ENCODE peak calls at places on chromosomes 3 and 15, in five cellular contexts. W is NCI-H446; F is central memory CD4-positive, alpha-beta T cell; Q is activated T-helper 1 cell treated with anti-CD3 and anti-CD28 coated beads, Interleukin-2, amount 50 U/mL, for 16 hours; R is tibial artery. A is an unnamed sample.

GRCh38 chr15:77625376-77625775 is 7.3 kb downstream of the LINGO1 start:
- DNase-seq in W (no peak), F (no peak), Q (no peak), R (no peak), A (no peak)

GRCh38 chr15:90885432-90886290 is 1.4 kb downstream of the FES start:
- DNase-seq in W (no peak), F (peak), Q (peak), R (peak), A (peak)

GRCh38 chr3:153624310-153625030 is 462.4 kb downstream of the RAP2B start:
- DNase-seq in W (no peak), F (peak), Q (peak), R (no peak), A (no peak)

GRCh38 chr3:175207361-175207760 is 348.2 kb downstream of the NAALADL2 start:
- DNase-seq in W (peak), F (no peak), Q (no peak), R (no peak), A (no peak)

GRCh38 chr3:51381333-51381705 is 3.8 kb upstream of the MANF start:
- DNase-seq in W (no peak), F (no peak), Q (no peak), R (peak), A (no peak)

GRCh38 chr3:158808697-158809096 is 6.8 kb downstream of the MFSD1 start:
- DNase-seq in W (no peak), F (no peak), Q (no peak), R (no peak), A (no peak)

GRCh38 chr3:125079675-125080045 is 23.9 kb upstream of the HEG1 start:
- DNase-seq in W (no peak), F (no peak), Q (no peak), R (no peak), A (no peak)

GRCh38 chr3:115792206-115792955 is 169.1 kb downstream of the GAP43 start:
- DNase-seq in W (no peak), F (peak), Q (no peak), R (no peak), A (no peak)

GRCh38 chr3:43013743-43014155 is 34.6 kb downstream of the GASK1A start:
- DNase-seq in W (no peak), F (peak), Q (no peak), R (no peak), A (no peak)

GRCh38 chr3:128456776-128457715 is 9.6 kb downstream of the DNAJB8 start:
- DNase-seq in W (no peak), F (no peak), Q (no peak), R (no peak), A (no peak)

GRCh38 chr15:39207532-39208115 is 373.3 kb upstream of the THBS1 start:
- DNase-seq in W (no peak), F (no peak), Q (no peak), R (no peak), A (no peak)

GRCh38 chr15:55740981-55741591 is 1.9 kb downstream of the PRTG start:
- DNase-seq in W (no peak), F (no peak), Q (no peak), R (no peak), A (no peak)

GRCh38 chr15:90479656-90480055 is 50.1 kb upstream of the CRTC3 start:
- DNase-seq in W (no peak), F (no peak), Q (no peak), R (no peak), A (no peak)

GRCh38 chr3:134291300-134292254 is 40.9 kb upstream of the RYK start:
- DNase-seq in W (peak), F (no peak), Q (no peak), R (peak), A (no peak)

GRCh38 chr3:122760457-122761271 is 33.0 kb downstream of the HSPBAP1 start:
- DNase-seq in W (no peak), F (no peak), Q (no peak), R (no peak), A (no peak)

GRCh38 chr3:127329647-127330285 is 41.9 kb upstream of the PRR20G start:
- DNase-seq in W (no peak), F (no peak), Q (no peak), R (no peak), A (no peak)

GRCh38 chr3:128294999-128295468 is 141.8 kb downstream of the EEFSEC start:
- DNase-seq in W (no peak), F (peak), Q (no peak), R (no peak), A (no peak)

GRCh38 chr15:92629975-92630626 is 25.5 kb downstream of the FAM174B start:
- DNase-seq in W (no peak), F (no peak), Q (no peak), R (peak), A (no peak)

GRCh38 chr3:171660126-171660661 is 150.1 kb downstream of the PLD1 start:
- DNase-seq in W (no peak), F (no peak), Q (no peak), R (no peak), A (no peak)

GRCh38 chr3:157589168-157589567 is 86.0 kb upstream of the VEPH1 start:
- DNase-seq in W (no peak), F (no peak), Q (no peak), R (no peak), A (no peak)

GRCh38 chr15:31391687-31392671 is 65.3 kb downstream of the KLF13 start:
- DNase-seq in W (no peak), F (peak), Q (peak), R (peak), A (peak)

GRCh38 chr3:39065197-39065596 is 13.4 kb downstream of the WDR48 start:
- DNase-seq in W (peak), F (no peak), Q (no peak), R (no peak), A (no peak)

GRCh38 chr3:99817047-99817436 is 620 bp upstream of the CMSS1 start:
- DNase-seq in W (peak), F (no peak), Q (no peak), R (no peak), A (no peak)

GRCh38 chr15:69055251-69055650 is 40.8 kb downstream of the NOX5 start:
- DNase-seq in W (no peak), F (no peak), Q (no peak), R (no peak), A (no peak)

GRCh38 chr3:52443268-52443610 is 1.7 kb downstream of the SEMA3G start:
- DNase-seq in W (no peak), F (no peak), Q (no peak), R (no peak), A (no peak)

GRCh38 chr3:121431717-121432517 is 113.9 kb downstream of the POLQ start:
- DNase-seq in W (no peak), F (peak), Q (peak), R (no peak), A (peak)

GRCh38 chr3:122458992-122459391 is 43.1 kb upstream of the WDR5B start:
- DNase-seq in W (no peak), F (no peak), Q (no peak), R (no peak), A (no peak)

GRCh38 chr3:16871915-16872842 is 12.6 kb upstream of the PLCL2 start:
- DNase-seq in W (no peak), F (no peak), Q (no peak), R (no peak), A (no peak)

GRCh38 chr15:84981711-84982300 is at the start of gene PDE8A:
- DNase-seq in W (no peak), F (peak), Q (peak), R (peak), A (peak)

GRCh38 chr3:100096866-100097265 is 17.4 kb downstream of the FILIP1L start:
- DNase-seq in W (no peak), F (no peak), Q (no peak), R (no peak), A (no peak)

GRCh38 chr15:43991235-43991634 is 164.4 kb downstream of the WDR76 start:
- DNase-seq in W (no peak), F (no peak), Q (no peak), R (no peak), A (no peak)

GRCh38 chr15:60644903-60645302 is 166.0 kb upstream of the ICE2 start:
- DNase-seq in W (no peak), F (no peak), Q (no peak), R (no peak), A (no peak)

GRCh38 chr3:131804565-131805133 is 230.2 kb downstream of the CPNE4 start:
- DNase-seq in W (no peak), F (no peak), Q (no peak), R (no peak), A (no peak)

GRCh38 chr3:47009225-47010049 is 30.0 kb downstream of the NBEAL2 start:
- DNase-seq in W (no peak), F (peak), Q (peak), R (peak), A (no peak)